ENCODE peak calls at places on chromosomes 5 and 9, in eight cellular contexts. One of them, this sample, is unnamed.
A peak's percentile ranks its signal among the peaks of the same experiment; 100 is the strongest.

GRCh38 chr5:123855630-123856029 is 343.7 kb downstream of the CSNK1G3 start:
- DNase-seq in GM12865: no peak
- DNase-seq in A172: no peak
- DNase-seq in HS-5: no peak
- DNase-seq in T-cell: no peak
- DNase-seq in KBM-7: no peak
- DNase-seq in left lung: no peak
- DNase-seq in K562: no peak
- DNase-seq in this sample: no peak

GRCh38 chr9:128636024-128636390 is 20.6 kb downstream of the DYNC2I2 start:
- DNase-seq in T-cell: no peak
- DNase-seq in K562: no peak
- DNase-seq in A172: peak; percentile 86
- DNase-seq in left lung: peak; percentile 89
- DNase-seq in HS-5: peak; percentile 13
- DNase-seq in KBM-7: no peak
- DNase-seq in GM12865: no peak
- DNase-seq in this sample: no peak

GRCh38 chr9:108099854-108100253 is 610.3 kb upstream of the KLF4 start:
- DNase-seq in HS-5: no peak
- DNase-seq in KBM-7: no peak
- DNase-seq in left lung: no peak
- DNase-seq in T-cell: no peak
- DNase-seq in GM12865: no peak
- DNase-seq in A172: no peak
- DNase-seq in K562: no peak
- DNase-seq in this sample: no peak

GRCh38 chr5:68329554-68329953 is 114.0 kb downstream of the PIK3R1 start:
- DNase-seq in HS-5: no peak
- DNase-seq in T-cell: no peak
- DNase-seq in K562: no peak
- DNase-seq in A172: no peak
- DNase-seq in left lung: no peak
- DNase-seq in KBM-7: peak; percentile 21
- DNase-seq in GM12865: no peak
- DNase-seq in this sample: no peak

GRCh38 chr5:74020488-74020887 is 394.5 kb downstream of the ARHGEF28 start:
- DNase-seq in KBM-7: no peak
- DNase-seq in left lung: no peak
- DNase-seq in HS-5: no peak
- DNase-seq in GM12865: no peak
- DNase-seq in K562: no peak
- DNase-seq in A172: no peak
- DNase-seq in T-cell: no peak
- DNase-seq in this sample: no peak

GRCh38 chr5:151284392-151284967 is 19.1 kb downstream of the SLC36A3 start:
- DNase-seq in K562: peak; percentile 14
- DNase-seq in T-cell: no peak
- DNase-seq in GM12865: peak; percentile 29
- DNase-seq in A172: no peak
- DNase-seq in HS-5: no peak
- DNase-seq in left lung: no peak
- DNase-seq in KBM-7: peak; percentile 4
- DNase-seq in this sample: no peak

GRCh38 chr5:115050860-115051259 is 118.8 kb downstream of the TRIM36 start:
- DNase-seq in K562: no peak
- DNase-seq in T-cell: no peak
- DNase-seq in HS-5: no peak
- DNase-seq in GM12865: no peak
- DNase-seq in A172: no peak
- DNase-seq in KBM-7: no peak
- DNase-seq in left lung: no peak
- DNase-seq in this sample: no peak

GRCh38 chr5:32767948-32768427 is 56.9 kb downstream of the NPR3 start:
- DNase-seq in K562: no peak
- DNase-seq in A172: peak; percentile 77
- DNase-seq in T-cell: no peak
- DNase-seq in left lung: no peak
- DNase-seq in HS-5: peak; percentile 100
- DNase-seq in GM12865: no peak
- DNase-seq in KBM-7: no peak
- DNase-seq in this sample: no peak

GRCh38 chr5:137621306-137621705 is 114.6 kb downstream of the KLHL3 start:
- DNase-seq in GM12865: no peak
- DNase-seq in KBM-7: no peak
- DNase-seq in left lung: no peak
- DNase-seq in HS-5: no peak
- DNase-seq in T-cell: no peak
- DNase-seq in K562: no peak
- DNase-seq in A172: no peak
- DNase-seq in this sample: no peak

GRCh38 chr5:167064199-167064811 is 1227.1 kb upstream of the WWC1 start:
- DNase-seq in HS-5: no peak
- DNase-seq in A172: no peak
- DNase-seq in GM12865: no peak
- DNase-seq in KBM-7: no peak
- DNase-seq in K562: no peak
- DNase-seq in left lung: no peak
- DNase-seq in T-cell: no peak
- DNase-seq in this sample: no peak

GRCh38 chr9:5832543-5833529 is at the start of gene ERMP1:
- DNase-seq in A172: peak; percentile 54
- DNase-seq in K562: peak; percentile 68
- DNase-seq in KBM-7: peak; percentile 91
- DNase-seq in left lung: peak; percentile 96
- DNase-seq in HS-5: peak; percentile 40
- DNase-seq in GM12865: peak; percentile 92
- DNase-seq in T-cell: peak; percentile 80
- DNase-seq in this sample: peak; percentile 94

GRCh38 chr5:150918613-150919012 is 13.8 kb upstream of the ZNF300 start:
- DNase-seq in GM12865: no peak
- DNase-seq in KBM-7: peak; percentile 12
- DNase-seq in left lung: no peak
- DNase-seq in HS-5: peak; percentile 56
- DNase-seq in A172: peak; percentile 68
- DNase-seq in K562: no peak
- DNase-seq in T-cell: no peak
- DNase-seq in this sample: no peak

GRCh38 chr9:4220361-4220760 is 79.5 kb downstream of the GLIS3 start:
- DNase-seq in T-cell: no peak
- DNase-seq in A172: no peak
- DNase-seq in left lung: no peak
- DNase-seq in KBM-7: no peak
- DNase-seq in GM12865: no peak
- DNase-seq in HS-5: no peak
- DNase-seq in K562: no peak
- DNase-seq in this sample: no peak

GRCh38 chr9:80605129-80605528 is 1033.4 kb downstream of the TLE4 start:
- DNase-seq in KBM-7: peak; percentile 6
- DNase-seq in K562: no peak
- DNase-seq in T-cell: no peak
- DNase-seq in GM12865: no peak
- DNase-seq in left lung: no peak
- DNase-seq in A172: peak; percentile 46
- DNase-seq in HS-5: no peak
- DNase-seq in this sample: no peak

GRCh38 chr5:177553671-177554429 is 513 bp downstream of the FAM193B start:
- DNase-seq in left lung: peak; percentile 90
- DNase-seq in T-cell: peak; percentile 9
- DNase-seq in KBM-7: peak; percentile 27
- DNase-seq in K562: peak; percentile 80
- DNase-seq in HS-5: no peak
- DNase-seq in A172: no peak
- DNase-seq in GM12865: peak; percentile 27
- DNase-seq in this sample: peak; percentile 80

GRCh38 chr5:376951-377325 is 55.4 kb downstream of the AHRR start:
- DNase-seq in KBM-7: no peak
- DNase-seq in T-cell: no peak
- DNase-seq in K562: no peak
- DNase-seq in left lung: no peak
- DNase-seq in A172: no peak
- DNase-seq in GM12865: no peak
- DNase-seq in HS-5: no peak
- DNase-seq in this sample: peak; percentile 44

This sample was measured in sciatic nerve.